ENCODE peak calls at places on chromosome 11, in ten cellular contexts. M is CD4-positive, alpha-beta T cell; L is RKO; Z is epithelial cell of esophagus; C is NCI-H345; P is AML-193; D is astrocyte of the spinal cord; S is effector memory CD8-positive, alpha-beta T cell; A is dermis blood vessel endothelial cell; H is stomach. B is an unnamed sample.

GRCh38 chr11:97963528-97964331 is 1057.0 kb upstream of the CNTN5 start:
- DNase-seq in M (no peak), L (no peak), Z (no peak), C (no peak), P (no peak), D (no peak), S (no peak), A (no peak), H (no peak), B (no peak)

GRCh38 chr11:76379811-76380160 is 1.1 kb downstream of the THAP12 start:
- DNase-seq in M (no peak), L (no peak), Z (no peak), C (no peak), P (no peak), D (no peak), S (no peak), A (no peak), H (no peak), B (no peak)

GRCh38 chr11:44011797-44012196 is 36.0 kb upstream of the ACCSL start:
- DNase-seq in M (no peak), L (peak), Z (peak), C (no peak), P (no peak), D (no peak), S (no peak), A (no peak), H (no peak), B (no peak)

GRCh38 chr11:47394322-47395224 is 13.8 kb upstream of the SLC39A13 start:
- DNase-seq in M (peak), L (no peak), Z (no peak), C (no peak), P (peak), D (peak), S (no peak), A (peak), H (peak), B (no peak)

GRCh38 chr11:1480191-1480554 is 6.4 kb downstream of the MOB2 start:
- DNase-seq in M (no peak), L (no peak), Z (no peak), C (no peak), P (no peak), D (no peak), S (no peak), A (no peak), H (no peak), B (no peak)

GRCh38 chr11:102293873-102294601 is 23.2 kb upstream of the BIRC3 start:
- DNase-seq in M (no peak), L (peak), Z (peak), C (peak), P (peak), D (peak), S (peak), A (peak), H (no peak), B (peak)

GRCh38 chr11:36333468-36333867 is 37.4 kb downstream of the PRR5L start:
- DNase-seq in M (no peak), L (peak), Z (peak), C (no peak), P (no peak), D (no peak), S (no peak), A (no peak), H (no peak), B (no peak)

GRCh38 chr11:65488273-65489058 is 10.4 kb upstream of the MALAT1 start:
- DNase-seq in M (no peak), L (no peak), Z (peak), C (peak), P (no peak), D (peak), S (no peak), A (peak), H (no peak), B (peak)

GRCh38 chr11:1773131-1773510 is 9.4 kb upstream of the CTSD start:
- DNase-seq in M (no peak), L (no peak), Z (no peak), C (no peak), P (no peak), D (no peak), S (no peak), A (no peak), H (no peak), B (no peak)

GRCh38 chr11:36060926-36061325 is 117.1 kb downstream of the LDLRAD3 start:
- DNase-seq in M (no peak), L (no peak), Z (no peak), C (no peak), P (peak), D (no peak), S (no peak), A (no peak), H (no peak), B (no peak)

GRCh38 chr11:73257342-73258103 is 14.6 kb upstream of the P2RY6 start:
- DNase-seq in M (peak), L (peak), Z (peak), C (no peak), P (no peak), D (peak), S (no peak), A (peak), H (peak), B (peak)

GRCh38 chr11:64409278-64409677 is 50.3 kb downstream of the RPS6KA4 start:
- DNase-seq in M (no peak), L (no peak), Z (no peak), C (no peak), P (no peak), D (no peak), S (no peak), A (no peak), H (no peak), B (no peak)

GRCh38 chr11:63567044-63567840 is 4.1 kb upstream of the PLAAT2 start:
- DNase-seq in M (no peak), L (peak), Z (peak), C (no peak), P (peak), D (peak), S (peak), A (peak), H (no peak), B (peak)

B was measured in kidney tubule cell.